ENCODE peak calls at places on chromosomes 3 and 15, in seven cellular contexts. S is CD8-positive, alpha-beta memory T cell; C is GM12878; A is ovary; J is kidney epithelial cell; U is IMR-90; M is astrocyte. L is an unnamed sample. For H3K36me3, the result is how much of the 10 kb centered on the place peaks cover.

GRCh38 chr3:100047455-100048141 is 66.7 kb downstream of the FILIP1L start:
- DNase-seq in A (no peak), J (no peak), M (peak), C (peak), S (no peak), U (peak), L (peak)

GRCh38 chr3:31462050-31462569 is 70.6 kb upstream of the STT3B start:
- DNase-seq in J (no peak), C (peak), A (no peak), S (peak), M (no peak), U (no peak), L (peak)

GRCh38 chr3:190024912-190025311 is 95.8 kb downstream of the P3H2 start:
- DNase-seq in U (peak), A (no peak), C (no peak), J (no peak), M (peak), S (no peak), L (no peak)

GRCh38 chr3:25292604-25293003 is 135.5 kb upstream of the RARB start:
- DNase-seq in C (no peak), A (no peak), U (no peak), S (no peak), M (no peak), J (no peak), L (no peak)

GRCh38 chr15:47802216-47802615 is 84.9 kb downstream of the SEMA6D start:
- DNase-seq in U (no peak), M (no peak), A (no peak), J (no peak), C (no peak), S (no peak), L (no peak)

GRCh38 chr3:187919990-187920389 is 174.7 kb upstream of the BCL6 start:
- DNase-seq in C (no peak), M (no peak), J (no peak), A (no peak), S (no peak), U (peak), L (no peak)

GRCh38 chr3:138569090-138569489 is 25.0 kb downstream of the CEP70 start:
- DNase-seq in S (no peak), J (no peak), C (no peak), A (no peak), U (peak), M (peak), L (no peak)

GRCh38 chr3:152058906-152059305 is 185.5 kb downstream of the SUCNR1 start:
- DNase-seq in S (no peak), J (no peak), A (no peak), C (no peak), U (peak), M (peak), L (no peak)

GRCh38 chr3:6180171-6180570 is 680.7 kb upstream of the GRM7 start:
- DNase-seq in J (no peak), U (no peak), A (no peak), S (no peak), M (peak), C (no peak), L (no peak)

GRCh38 chr3:187987919-187988318 is 166.0 kb upstream of the LPP start:
- DNase-seq in S (peak), J (no peak), M (no peak), U (no peak), C (no peak), A (no peak), L (no peak)

GRCh38 chr3:32440481-32441350 is 49.1 kb downstream of the CMTM7 start:
- DNase-seq in J (peak), M (peak), S (no peak), C (no peak), A (no peak), U (no peak), L (no peak)

GRCh38 chr3:134852893-134853351 is 57.9 kb downstream of the EPHB1 start:
- DNase-seq in U (no peak), M (no peak), S (no peak), J (no peak), A (no peak), C (peak), L (no peak)

GRCh38 chr3:107271787-107272387 is 105.4 kb upstream of the CCDC54 start:
- DNase-seq in M (peak), C (no peak), A (no peak), J (peak), U (peak), S (no peak), L (no peak)

GRCh38 chr3:67979342-67979741 is 324.9 kb upstream of the SUCLG2 start:
- DNase-seq in J (no peak), S (no peak), C (no peak), A (no peak), U (no peak), M (no peak), L (no peak)

GRCh38 chr15:25244731-25245585 is 193.9 kb downstream of the UBE3A start:
- DNase-seq in M (no peak), S (no peak), C (no peak), A (peak), U (no peak), J (no peak), L (peak)

GRCh38 chr3:62631471-62631870 is 243.7 kb downstream of the CADPS start:
- DNase-seq in M (no peak), J (no peak), C (no peak), S (no peak), A (no peak), U (no peak), L (no peak)

GRCh38 chr3:62638316-62638715 is 236.9 kb downstream of the CADPS start:
- DNase-seq in S (no peak), U (no peak), C (no peak), A (no peak), M (no peak), J (no peak), L (no peak)

GRCh38 chr3:62632510-62633294 is 242.5 kb downstream of the CADPS start:
- DNase-seq in U (no peak), M (no peak), J (no peak), S (no peak), A (no peak), C (no peak), L (no peak)

GRCh38 chr3:62630664-62631063 is 244.6 kb downstream of the CADPS start:
- DNase-seq in S (no peak), M (no peak), C (no peak), U (no peak), J (no peak), A (no peak), L (no peak)

GRCh38 chr3:62636235-62636826 is 238.9 kb downstream of the CADPS start:
- DNase-seq in A (no peak), S (no peak), M (no peak), J (no peak), U (no peak), C (no peak), L (no peak)
- H3K36me3 ChIP-seq in A (under half), S (under half), M (under half), J (under half), U (under half), C (under half), L (under half)

GRCh38 chr3:57108684-57109083 is 48.2 kb downstream of the SPATA12 start:
- DNase-seq in S (no peak), C (no peak), U (no peak), A (no peak), M (no peak), J (no peak), L (no peak)

GRCh38 chr3:57110797-57111196 is 50.3 kb downstream of the SPATA12 start:
- DNase-seq in A (no peak), S (no peak), C (no peak), U (no peak), J (no peak), M (no peak), L (no peak)

GRCh38 chr3:57110214-57110613 is 49.8 kb downstream of the SPATA12 start:
- DNase-seq in A (no peak), J (no peak), S (no peak), M (no peak), U (no peak), C (no peak), L (no peak)

GRCh38 chr3:57109437-57110199 is 49.2 kb downstream of the SPATA12 start:
- DNase-seq in A (no peak), C (no peak), U (no peak), M (no peak), S (no peak), J (no peak), L (no peak)

GRCh38 chr3:57105585-57105984 is 45.1 kb downstream of the SPATA12 start:
- DNase-seq in J (no peak), S (no peak), A (no peak), C (no peak), U (no peak), M (no peak), L (no peak)
- H3K36me3 ChIP-seq in J (under half), S (under half), A (under half), C (under half), U (under half), M (under half), L (under half)

GRCh38 chr3:126613481-126614187 is 41.3 kb downstream of the TXNRD3 start:
- DNase-seq in C (no peak), M (no peak), U (peak), J (no peak), A (no peak), S (no peak), L (no peak)
- H3K36me3 ChIP-seq in C (under half), M (under half), U (under half), J (under half), A (under half), S (under half), L (under half)

GRCh38 chr3:183733553-183733952 is 36.0 kb downstream of the YEATS2 start:
- DNase-seq in J (no peak), S (no peak), A (no peak), C (no peak), U (no peak), M (no peak), L (no peak)
- H3K36me3 ChIP-seq in J (under half), S (under half), A (under half), C (under half), U (under half), M (under half), L (under half)

DNA sequence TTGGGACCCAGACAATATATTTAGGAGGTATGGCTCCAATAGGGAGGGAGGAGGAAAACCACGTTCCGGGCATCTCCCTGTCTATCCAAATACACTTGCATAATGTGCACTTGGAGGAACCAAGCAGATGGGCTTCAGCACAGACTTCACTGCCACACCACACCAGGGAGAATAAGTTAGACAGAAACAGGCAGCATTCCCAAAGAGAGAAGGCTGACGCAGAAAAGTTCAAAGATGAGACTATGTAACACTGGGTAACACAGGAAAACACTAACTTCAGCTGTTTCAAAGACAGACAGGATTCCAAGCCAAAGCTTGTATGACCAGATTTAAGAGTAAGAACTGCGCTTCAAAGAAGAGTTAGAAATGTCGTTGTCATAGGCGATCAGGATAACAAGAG is 19.8 kb downstream of the SLC51A start:
- DNase-seq in C (no peak), S (no peak), A (no peak), M (no peak), U (no peak), J (no peak), L (no peak)
- H3K36me3 ChIP-seq in C (under half), S (under half), A (under half), M (under half), U (under half), J (under half), L (under half)

GRCh38 chr3:20878676-20879075 is 692.7 kb upstream of the SGO1 start:
- DNase-seq in M (no peak), U (no peak), J (no peak), S (no peak), C (no peak), A (no peak), L (no peak)

GRCh38 chr3:20873235-20873634 is 687.2 kb upstream of the SGO1 start:
- DNase-seq in U (no peak), C (no peak), M (no peak), J (no peak), A (no peak), S (no peak), L (no peak)
- H3K36me3 ChIP-seq in U (under half), C (under half), M (under half), J (under half), A (under half), S (under half), L (under half)

DNA sequence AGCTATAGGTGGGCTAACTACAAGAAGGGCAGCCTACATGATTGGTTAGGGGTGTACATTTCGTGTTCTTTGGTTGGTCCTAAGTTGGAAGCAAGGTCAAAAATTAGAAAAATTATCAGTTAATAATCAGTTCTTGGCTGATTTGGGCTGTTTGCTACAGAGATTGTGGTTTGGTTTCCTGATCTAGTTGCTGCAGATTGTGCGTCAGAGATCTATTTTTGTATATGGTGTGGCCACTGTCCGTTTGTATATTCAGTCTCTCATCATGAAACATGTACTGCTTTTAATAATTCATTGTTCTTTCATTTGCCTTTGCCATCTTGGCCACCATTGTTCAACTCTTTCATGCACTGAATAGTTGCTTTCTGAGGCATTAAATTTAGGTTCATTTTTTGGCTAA is 80.9 kb downstream of the LRRC3B start:
- DNase-seq in U (no peak), M (no peak), A (no peak), C (no peak), S (no peak), J (no peak), L (no peak)
- H3K36me3 ChIP-seq in U (under half), M (under half), A (under half), C (under half), S (under half), J (under half), L (under half)

DNA sequence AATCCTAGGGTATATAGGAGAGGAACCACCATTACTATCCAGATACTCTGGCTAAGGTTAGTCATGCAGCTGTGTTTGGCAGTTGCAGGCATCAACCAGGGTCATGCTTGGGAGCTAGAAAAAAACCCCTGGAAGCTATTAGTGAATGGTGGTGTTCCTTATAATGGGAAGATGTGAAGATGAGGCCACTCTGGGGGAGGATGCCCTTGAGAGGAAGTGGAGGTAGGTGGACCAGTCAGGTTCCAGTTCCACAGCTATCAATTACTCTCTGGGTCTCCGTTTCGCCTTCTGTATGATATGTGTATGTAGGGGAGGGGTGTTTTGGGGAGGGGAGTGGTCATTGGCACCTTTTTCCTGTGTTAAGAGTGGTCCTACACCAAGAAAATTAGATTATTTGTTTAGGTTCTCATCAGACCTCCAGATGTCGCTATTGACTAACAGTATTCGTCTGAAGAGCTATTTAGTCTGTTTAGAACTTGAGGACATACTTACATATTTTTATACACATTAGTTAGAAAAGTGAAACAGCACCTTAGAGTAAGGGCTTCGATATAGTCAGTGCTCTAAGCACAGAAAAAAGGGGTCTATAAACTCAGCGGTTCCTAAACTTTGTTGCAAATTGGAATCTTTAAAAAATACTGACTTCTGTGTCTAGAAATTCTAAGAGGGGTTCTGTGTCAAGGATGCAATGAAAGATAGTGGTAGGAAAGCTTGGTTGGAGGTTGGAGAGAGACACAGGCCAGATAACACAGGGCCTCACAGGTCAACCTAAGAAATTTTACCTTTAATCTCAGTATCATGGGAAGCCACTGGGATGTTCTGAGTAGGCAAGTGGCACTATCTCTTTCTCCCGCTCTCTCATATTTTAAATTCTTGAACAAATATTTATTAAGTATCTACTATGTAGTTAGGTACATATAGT is 9.1 kb upstream of the HPS3 start:
- DNase-seq in C (peak), J (no peak), A (no peak), U (peak), M (peak), S (no peak), L (no peak)
- H3K36me3 ChIP-seq in C (under half), J (under half), A (under half), U (under half), M (under half), S (under half), L (under half)

DNA sequence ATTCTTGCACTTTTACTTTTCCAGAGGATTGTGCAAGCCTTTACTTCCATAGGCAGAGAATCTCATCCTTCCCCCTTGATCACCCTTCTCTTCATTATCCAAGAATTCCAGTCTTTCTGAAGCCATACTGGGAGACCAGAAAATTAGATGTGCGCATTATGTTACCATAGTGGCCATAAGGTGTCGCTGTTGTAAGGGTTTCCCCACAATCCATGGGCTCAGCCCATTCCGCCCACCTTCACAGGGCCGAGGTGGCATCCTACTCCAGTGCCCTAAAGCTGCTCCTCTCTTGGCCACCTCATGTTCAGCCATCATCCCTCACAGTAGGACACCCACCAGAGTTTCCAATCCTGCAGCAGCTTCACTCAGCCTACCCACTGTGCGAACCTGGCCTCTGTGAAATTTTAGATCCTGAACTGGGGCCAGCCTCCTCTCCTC is 35.0 kb downstream of the CTSH start:
- DNase-seq in A (no peak), S (peak), M (no peak), C (peak), U (peak), J (no peak), L (peak)
- H3K36me3 ChIP-seq in A (under half), S (under half), M (under half), C (under half), U (half or more), J (under half), L (under half)